ENCODE peak calls at places on chromosomes 5 and 9, in ten cellular contexts. G is A549, I is colonic mucosa, S is uterus, N is astrocyte of the spinal cord, B is IMR-90, W is bronchial epithelial cell, K is endothelial cell of umbilical vein, O is coronary artery, Z is GM06990. C is an unnamed sample.

GRCh38 chr5:33457817-33458216 is 17.1 kb downstream of the TARS1 start:
- DNase-seq in G (no peak), S (no peak), N (no peak), O (no peak), B (no peak), Z (no peak), K (no peak), I (no peak), W (no peak), C (no peak)

GRCh38 chr9:129458663-129459549 is 162.0 kb downstream of the C9orf50 start:
- DNase-seq in O (peak), W (no peak), B (no peak), K (no peak), I (peak), Z (no peak), S (peak), N (no peak), G (no peak), C (no peak)

GRCh38 chr9:118503236-118503635 is 799.0 kb downstream of the TLR4 start:
- DNase-seq in O (no peak), N (no peak), I (no peak), G (no peak), W (no peak), K (no peak), S (no peak), Z (no peak), B (no peak), C (no peak)

GRCh38 chr5:120405291-120405864 is 58.7 kb upstream of the PRR16 start:
- DNase-seq in G (no peak), Z (no peak), B (peak), W (peak), I (no peak), S (no peak), O (no peak), K (peak), N (peak), C (peak)

GRCh38 chr9:137316012-137316981 is 14.2 kb upstream of the NRARP start:
- DNase-seq in Z (peak), K (peak), W (no peak), S (peak), G (peak), I (peak), N (no peak), B (no peak), O (peak), C (peak)

GRCh38 chr9:27183701-27184100 is 74.7 kb downstream of the TEK start:
- DNase-seq in I (no peak), K (no peak), Z (no peak), W (peak), G (no peak), B (peak), N (no peak), O (no peak), S (no peak), C (peak)

GRCh38 chr5:154749496-154749895 is 5.7 kb upstream of the LARP1 start:
- DNase-seq in S (no peak), N (no peak), Z (no peak), K (no peak), W (no peak), B (no peak), G (no peak), O (no peak), I (no peak), C (peak)

GRCh38 chr5:119070578-119070827 is 384 bp upstream of the DMXL1 start:
- DNase-seq in W (no peak), B (no peak), I (peak), S (no peak), K (no peak), G (peak), N (no peak), Z (no peak), O (no peak), C (no peak)

GRCh38 chr9:33132249-33132772 is 34.8 kb downstream of the B4GALT1 start:
- DNase-seq in I (no peak), N (peak), Z (no peak), G (peak), W (peak), K (peak), B (peak), S (no peak), O (no peak), C (peak)

GRCh38 chr9:126652140-126652558 is 38.4 kb downstream of the LMX1B start:
- DNase-seq in O (no peak), G (no peak), I (peak), N (no peak), K (no peak), W (no peak), B (no peak), S (no peak), Z (no peak), C (no peak)

GRCh38 chr5:129063483-129064136 is 30.9 kb upstream of the ISOC1 start:
- DNase-seq in S (no peak), O (no peak), W (no peak), Z (no peak), K (peak), N (peak), B (no peak), G (no peak), I (no peak), C (peak)

GRCh38 chr9:18791074-18791473 is 241.9 kb downstream of the SAXO1 start:
- DNase-seq in Z (no peak), K (no peak), G (no peak), S (no peak), N (peak), I (no peak), W (no peak), B (peak), O (no peak), C (peak)

GRCh38 chr5:53996008-53996407 is 314.4 kb downstream of the ARL15 start:
- DNase-seq in K (no peak), I (no peak), O (no peak), B (no peak), W (no peak), S (no peak), G (no peak), Z (no peak), N (no peak), C (no peak)

GRCh38 chr9:134575817-134576176 is 65.8 kb upstream of the COL5A1 start:
- DNase-seq in B (no peak), O (peak), I (peak), G (no peak), S (no peak), W (no peak), Z (no peak), N (no peak), K (no peak), C (no peak)

GRCh38 chr5:80191991-80192398 is 63.9 kb downstream of the SERINC5 start:
- DNase-seq in I (peak), G (no peak), Z (no peak), W (no peak), B (no peak), S (peak), O (no peak), N (no peak), K (no peak), C (no peak)

GRCh38 chr5:103117471-103117991 is 2.4 kb downstream of the GIN1 start:
- DNase-seq in W (no peak), S (no peak), Z (no peak), I (no peak), O (no peak), G (no peak), N (no peak), B (no peak), K (no peak), C (no peak)

GRCh38 chr5:109619024-109619460 is 70.7 kb upstream of the MAN2A1 start:
- DNase-seq in S (no peak), W (peak), I (no peak), K (no peak), Z (no peak), B (no peak), O (no peak), N (no peak), G (no peak), C (no peak)

GRCh38 chr9:113386571-113387393 is 10.0 kb upstream of the HDHD3 start:
- DNase-seq in W (peak), K (no peak), S (no peak), N (no peak), G (no peak), I (no peak), B (no peak), O (no peak), Z (no peak), C (no peak)

GRCh38 chr5:139880416-139881144 is 85.0 kb downstream of the PSD2 start:
- DNase-seq in W (no peak), K (no peak), G (no peak), B (no peak), S (no peak), N (no peak), O (no peak), Z (no peak), I (no peak), C (no peak)

GRCh38 chr9:109775516-109775915 is 4.5 kb upstream of the PALM2AKAP2 start:
- DNase-seq in S (no peak), Z (no peak), K (no peak), W (peak), G (no peak), O (no peak), I (no peak), N (no peak), B (peak), C (peak)

GRCh38 chr5:142063878-142064331 is 44.7 kb upstream of the NDFIP1 start:
- DNase-seq in S (peak), Z (no peak), B (peak), W (no peak), O (peak), I (peak), N (peak), G (no peak), K (peak), C (peak)

DNA sequence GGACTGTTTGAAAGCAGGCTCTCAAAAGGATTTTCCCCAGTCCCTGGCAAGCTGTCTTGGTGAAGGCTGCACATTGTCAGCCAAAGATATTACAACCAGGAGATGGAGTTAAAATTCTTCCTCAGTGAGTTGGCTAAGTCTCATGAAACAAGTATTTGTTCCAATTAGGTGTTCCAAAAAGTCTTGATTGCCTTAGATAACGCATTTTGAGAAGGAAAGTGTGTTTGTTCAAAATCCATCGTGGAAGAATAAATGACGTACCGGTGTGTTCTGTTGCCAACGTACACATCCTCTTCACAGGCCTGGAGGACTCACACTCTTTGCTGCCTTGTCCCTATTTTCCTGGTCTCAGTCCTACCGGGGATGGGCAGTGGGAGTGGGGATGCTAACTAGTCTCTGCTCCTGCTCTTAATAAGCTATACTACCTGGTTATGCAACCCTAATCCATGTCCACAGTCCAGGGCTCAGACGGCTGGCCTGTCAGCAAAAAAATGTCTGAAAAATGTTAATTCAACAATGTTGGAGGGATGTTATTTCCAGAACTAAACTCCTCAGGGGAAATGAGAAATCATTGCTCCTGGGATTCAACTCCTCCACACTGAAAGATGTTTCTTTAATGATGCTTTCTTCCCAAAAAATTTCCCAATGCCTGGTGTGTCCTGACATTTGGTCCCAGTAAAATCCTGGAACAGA is 175.3 kb upstream of the KLF9 start:
- DNase-seq in O (peak), I (no peak), S (peak), Z (no peak), N (peak), W (peak), G (no peak), K (peak), B (peak), C (peak)
- TF ChIP-seq CTCF in O (no peak), I (no peak), S (no peak), Z (no peak), N (no peak), W (no peak), G (no peak), K (no peak), B (no peak), C (no peak)

GRCh38 chr5:132656774-132657355 is 1.1 kb upstream of the IL13 start:
- DNase-seq in Z (peak), K (no peak), I (peak), N (no peak), B (no peak), S (no peak), W (no peak), O (peak), G (no peak), C (no peak)
- H3K4me3 ChIP-seq in Z (no peak), K (no peak), I (no peak), N (peak), B (no peak), S (no peak), W (no peak), O (peak), G (no peak), C (no peak)

GRCh38 chr5:178208540-178209227 is 4.4 kb downstream of the HNRNPAB start:
- DNase-seq in B (no peak), O (peak), N (no peak), I (peak), W (no peak), G (peak), Z (no peak), S (no peak), K (no peak), C (no peak)
- TF ChIP-seq CTCF in B (peak), O (no peak), N (peak), I (no peak), W (peak), G (no peak), Z (peak), S (no peak), K (peak), C (no peak)

DNA sequence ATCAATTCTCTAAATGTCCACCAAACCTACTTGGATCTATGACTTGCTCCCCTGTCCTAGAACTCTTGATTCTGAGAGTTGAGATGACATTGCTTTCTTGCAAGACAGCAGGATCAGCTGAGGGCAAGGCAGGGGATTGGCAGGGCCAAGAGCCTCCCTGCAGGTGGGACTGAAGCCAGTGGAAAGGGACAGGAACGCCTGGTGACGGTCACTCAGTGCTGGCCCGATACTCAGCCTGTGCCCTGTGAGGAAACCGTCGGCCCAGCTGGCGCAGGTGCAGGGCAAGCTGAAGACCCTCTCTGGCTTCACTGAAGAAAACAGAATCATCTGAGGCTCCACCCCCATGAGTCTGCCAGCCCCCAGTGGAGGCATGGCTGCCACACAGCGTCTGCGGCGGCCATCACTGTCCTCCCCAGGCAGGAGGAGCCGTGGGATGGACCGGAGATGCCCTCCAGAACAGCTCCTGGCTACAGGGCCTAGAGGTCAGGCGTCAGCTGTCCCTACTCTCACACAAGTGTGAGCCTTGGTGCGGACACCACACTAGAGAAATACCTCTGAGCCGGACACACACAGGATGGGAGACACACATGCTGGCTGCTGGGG is 14.7 kb downstream of the UBAC1 start:
- DNase-seq in B (no peak), W (no peak), Z (no peak), S (no peak), I (no peak), G (no peak), O (no peak), K (no peak), N (no peak), C (no peak)
- H3K4me3 ChIP-seq in B (no peak), W (no peak), Z (no peak), S (no peak), I (no peak), G (no peak), O (no peak), K (no peak), N (no peak), C (no peak)

GRCh38 chr5:35232124-35232523 is 1.8 kb upstream of the PRLR start:
- DNase-seq in I (no peak), K (no peak), O (no peak), S (no peak), B (no peak), Z (no peak), G (no peak), W (no peak), N (no peak), C (no peak)

GRCh38 chr5:35228304-35228703 is 2.0 kb downstream of the PRLR start:
- DNase-seq in N (no peak), S (no peak), Z (no peak), I (no peak), K (no peak), W (no peak), G (no peak), O (no peak), B (no peak), C (no peak)

GRCh38 chr5:35230043-35230611 is at the start of gene PRLR:
- DNase-seq in S (peak), O (no peak), I (peak), Z (peak), B (peak), W (peak), N (peak), K (no peak), G (no peak), C (peak)

GRCh38 chr5:35233121-35233520 is 2.8 kb upstream of the PRLR start:
- DNase-seq in G (no peak), W (no peak), S (no peak), B (no peak), I (no peak), N (no peak), Z (no peak), K (no peak), O (no peak), C (no peak)

GRCh38 chr5:35229076-35230042 is 928 bp downstream of the PRLR start:
- DNase-seq in O (no peak), W (no peak), I (peak), Z (peak), N (no peak), G (no peak), K (no peak), B (no peak), S (peak), C (no peak)
- TF ChIP-seq CTCF in O (no peak), W (no peak), I (no peak), Z (peak), N (no peak), G (peak), K (no peak), B (no peak), S (no peak), C (no peak)

DNA sequence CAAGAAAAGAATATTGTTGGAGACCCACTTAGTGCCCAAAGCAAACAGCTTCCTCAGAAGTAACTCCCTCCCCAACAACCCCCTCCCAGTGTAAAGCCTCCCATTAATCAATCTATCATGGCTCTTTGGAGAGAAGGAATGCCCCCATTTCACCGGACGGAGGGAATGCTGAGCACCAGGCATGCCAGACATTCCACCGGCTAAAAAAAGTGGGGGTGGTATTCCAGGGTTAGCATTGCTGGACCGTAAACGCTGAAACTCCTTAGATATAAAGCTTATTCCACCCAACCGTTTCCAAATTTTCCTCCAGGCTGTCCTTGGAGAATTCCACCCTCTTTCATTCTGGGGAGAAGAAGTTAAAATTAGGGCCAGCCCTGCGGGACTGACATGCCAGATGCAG is 363 bp upstream of the MAMDC2 start:
- DNase-seq in K (no peak), B (no peak), S (no peak), Z (no peak), G (no peak), W (no peak), N (no peak), I (no peak), O (no peak), C (no peak)
- H3K4me3 ChIP-seq in K (no peak), B (no peak), S (peak), Z (no peak), G (no peak), W (no peak), N (peak), I (peak), O (peak), C (peak)

DNA sequence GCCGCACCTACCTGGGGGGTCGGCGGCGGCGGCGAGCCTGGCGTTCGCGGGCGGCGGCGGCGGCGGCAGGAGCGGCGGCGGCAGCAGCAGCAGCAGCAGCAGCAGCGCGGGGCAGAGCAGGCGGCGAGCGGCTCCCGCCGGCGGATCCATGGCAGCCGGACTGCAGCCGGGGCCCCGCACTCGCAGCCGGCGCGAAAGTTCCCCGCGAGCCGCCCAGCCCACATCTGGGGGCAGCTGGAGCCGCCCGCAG is 157 bp downstream of the ADAMTS2 start:
- DNase-seq in Z (no peak), K (no peak), B (no peak), W (no peak), S (no peak), O (no peak), G (no peak), I (no peak), N (no peak), C (no peak)
- TF ChIP-seq CTCF in Z (no peak), K (no peak), B (peak), W (no peak), S (no peak), O (no peak), G (no peak), I (no peak), N (no peak), C (no peak)

GRCh38 chr5:69528609-69529008 is 31.4 kb upstream of the GTF2H2C start:
- DNase-seq in W (no peak), I (no peak), Z (no peak), S (no peak), K (no peak), B (no peak), O (no peak), G (no peak), N (no peak), C (no peak)
- H3K4me3 ChIP-seq in W (no peak), I (no peak), Z (no peak), S (no peak), K (no peak), B (no peak), O (no peak), G (no peak), N (no peak), C (no peak)